ENCODE peak calls at places on chromosomes 11 and 22, in seven cellular contexts. One of them, this sample, is unnamed.

GRCh38 chr11:119907122-119907933 is 178.3 kb upstream of the NECTIN1 start:
- DNase-seq in renal cortical epithelial cell: peak; percentile 1
- DNase-seq in AG08395: no peak
- DNase-seq in activated T-cell treated with anti-CD3 and anti-CD28 coated beads for 1 hour: no peak
- DNase-seq in GM19239: no peak
- DNase-seq in neural progenitor cell: no peak
- DNase-seq in endothelial cell of umbilical vein: no peak
- DNase-seq in this sample: no peak

GRCh38 chr11:68929706-68930605 is 26.3 kb downstream of the IGHMBP2 start:
- DNase-seq in renal cortical epithelial cell: no peak
- DNase-seq in AG08395: no peak
- DNase-seq in activated T-cell treated with anti-CD3 and anti-CD28 coated beads for 1 hour: no peak
- DNase-seq in GM19239: no peak
- DNase-seq in neural progenitor cell: no peak
- DNase-seq in endothelial cell of umbilical vein: no peak
- DNase-seq in this sample: no peak

GRCh38 chr22:31537019-31537535 is 40.7 kb downstream of the SFI1 start:
- DNase-seq in renal cortical epithelial cell: no peak
- DNase-seq in AG08395: no peak
- DNase-seq in activated T-cell treated with anti-CD3 and anti-CD28 coated beads for 1 hour: no peak
- DNase-seq in GM19239: peak; percentile 33
- DNase-seq in neural progenitor cell: no peak
- DNase-seq in endothelial cell of umbilical vein: peak; percentile 48
- DNase-seq in this sample: no peak

GRCh38 chr11:84255483-84255882 is 969.3 kb upstream of the CCDC90B start:
- DNase-seq in renal cortical epithelial cell: no peak
- DNase-seq in AG08395: no peak
- DNase-seq in activated T-cell treated with anti-CD3 and anti-CD28 coated beads for 1 hour: no peak
- DNase-seq in GM19239: no peak
- DNase-seq in neural progenitor cell: no peak
- DNase-seq in endothelial cell of umbilical vein: no peak
- DNase-seq in this sample: no peak

GRCh38 chr11:10592331-10592730 is 23.9 kb upstream of the LYVE1 start:
- DNase-seq in renal cortical epithelial cell: peak; percentile 92
- DNase-seq in AG08395: peak; percentile 89
- DNase-seq in activated T-cell treated with anti-CD3 and anti-CD28 coated beads for 1 hour: no peak
- DNase-seq in GM19239: no peak
- DNase-seq in neural progenitor cell: no peak
- DNase-seq in endothelial cell of umbilical vein: peak; percentile 68
- DNase-seq in this sample: peak; percentile 88

GRCh38 chr11:69959461-69959860 is 118.7 kb upstream of the ANO1 start:
- DNase-seq in renal cortical epithelial cell: no peak
- DNase-seq in AG08395: no peak
- DNase-seq in activated T-cell treated with anti-CD3 and anti-CD28 coated beads for 1 hour: no peak
- DNase-seq in GM19239: no peak
- DNase-seq in neural progenitor cell: no peak
- DNase-seq in endothelial cell of umbilical vein: no peak
- DNase-seq in this sample: no peak

GRCh38 chr11:134725939-134726639 is 314.0 kb upstream of the B3GAT1 start:
- DNase-seq in renal cortical epithelial cell: no peak
- DNase-seq in AG08395: no peak
- DNase-seq in activated T-cell treated with anti-CD3 and anti-CD28 coated beads for 1 hour: no peak
- DNase-seq in GM19239: no peak
- DNase-seq in neural progenitor cell: peak; percentile 40
- DNase-seq in endothelial cell of umbilical vein: no peak
- DNase-seq in this sample: no peak

GRCh38 chr11:105282658-105283057 is 143.1 kb upstream of the CARD18 start:
- DNase-seq in renal cortical epithelial cell: no peak
- DNase-seq in AG08395: no peak
- DNase-seq in activated T-cell treated with anti-CD3 and anti-CD28 coated beads for 1 hour: no peak
- DNase-seq in GM19239: no peak
- DNase-seq in neural progenitor cell: no peak
- DNase-seq in endothelial cell of umbilical vein: no peak
- DNase-seq in this sample: no peak

GRCh38 chr11:12389676-12390075 is 12.3 kb downstream of the PARVA start:
- DNase-seq in renal cortical epithelial cell: no peak
- DNase-seq in AG08395: no peak
- DNase-seq in activated T-cell treated with anti-CD3 and anti-CD28 coated beads for 1 hour: no peak
- DNase-seq in GM19239: no peak
- DNase-seq in neural progenitor cell: no peak
- DNase-seq in endothelial cell of umbilical vein: no peak
- DNase-seq in this sample: no peak

This sample was measured in HFFc6.